ENCODE peak calls at places on chromosomes 1 and 21, in six cellular contexts. One of them, this sample, is unnamed.

GRCh38 chr1:59674605-59675004 is 140.1 kb upstream of the HOOK1 start:
- DNase-seq in hippocampal formation: peak
- DNase-seq in fibroblast of pulmonary artery: peak
- DNase-seq in HCT116: no peak
- DNase-seq in chondrocyte: no peak
- DNase-seq in pulmonary artery endothelial cell: peak
- DNase-seq in this sample: no peak

GRCh38 chr1:11535761-11536572 is 57.0 kb downstream of the DISP3 start:
- DNase-seq in hippocampal formation: no peak
- DNase-seq in fibroblast of pulmonary artery: no peak
- DNase-seq in HCT116: no peak
- DNase-seq in chondrocyte: peak
- DNase-seq in pulmonary artery endothelial cell: no peak
- DNase-seq in this sample: no peak

GRCh38 chr1:221069178-221069903 is 190.1 kb downstream of the HLX start:
- DNase-seq in hippocampal formation: no peak
- DNase-seq in fibroblast of pulmonary artery: no peak
- DNase-seq in HCT116: no peak
- DNase-seq in chondrocyte: no peak
- DNase-seq in pulmonary artery endothelial cell: no peak
- DNase-seq in this sample: no peak

GRCh38 chr1:231348442-231348841 is 10.3 kb downstream of the SPRTN start:
- DNase-seq in hippocampal formation: no peak
- DNase-seq in fibroblast of pulmonary artery: no peak
- DNase-seq in HCT116: no peak
- DNase-seq in chondrocyte: no peak
- DNase-seq in pulmonary artery endothelial cell: no peak
- DNase-seq in this sample: no peak

GRCh38 chr1:25695991-25696330 is 79.4 kb downstream of the MAN1C1 start:
- DNase-seq in hippocampal formation: no peak
- DNase-seq in fibroblast of pulmonary artery: peak
- DNase-seq in HCT116: no peak
- DNase-seq in chondrocyte: no peak
- DNase-seq in pulmonary artery endothelial cell: peak
- DNase-seq in this sample: no peak

GRCh38 chr1:94855307-94855700 is 35.1 kb downstream of the SLC44A3 start:
- DNase-seq in hippocampal formation: no peak
- DNase-seq in fibroblast of pulmonary artery: no peak
- DNase-seq in HCT116: no peak
- DNase-seq in chondrocyte: no peak
- DNase-seq in pulmonary artery endothelial cell: no peak
- DNase-seq in this sample: no peak

GRCh38 chr1:218513248-218513647 is 168.1 kb downstream of the TGFB2 start:
- DNase-seq in hippocampal formation: no peak
- DNase-seq in fibroblast of pulmonary artery: no peak
- DNase-seq in HCT116: no peak
- DNase-seq in chondrocyte: no peak
- DNase-seq in pulmonary artery endothelial cell: no peak
- DNase-seq in this sample: no peak

GRCh38 chr1:236083650-236084385 is 18.9 kb upstream of the NID1 start:
- DNase-seq in hippocampal formation: no peak
- DNase-seq in fibroblast of pulmonary artery: peak
- DNase-seq in HCT116: no peak
- DNase-seq in chondrocyte: no peak
- DNase-seq in pulmonary artery endothelial cell: no peak
- DNase-seq in this sample: no peak

GRCh38 chr1:235858784-235859183 is 7.9 kb downstream of the LYST start:
- DNase-seq in hippocampal formation: no peak
- DNase-seq in fibroblast of pulmonary artery: no peak
- DNase-seq in HCT116: no peak
- DNase-seq in chondrocyte: no peak
- DNase-seq in pulmonary artery endothelial cell: no peak
- DNase-seq in this sample: no peak

GRCh38 chr21:18760247-18760646 is 356.7 kb upstream of the TMPRSS15 start:
- DNase-seq in hippocampal formation: no peak
- DNase-seq in fibroblast of pulmonary artery: no peak
- DNase-seq in HCT116: no peak
- DNase-seq in chondrocyte: no peak
- DNase-seq in pulmonary artery endothelial cell: no peak
- DNase-seq in this sample: no peak

GRCh38 chr1:204314209-204314892 is 45.4 kb downstream of the PLEKHA6 start:
- DNase-seq in hippocampal formation: no peak
- DNase-seq in fibroblast of pulmonary artery: no peak
- DNase-seq in HCT116: no peak
- DNase-seq in chondrocyte: no peak
- DNase-seq in pulmonary artery endothelial cell: no peak
- DNase-seq in this sample: no peak

GRCh38 chr1:119782541-119783338 is 14.0 kb upstream of the HMGCS2 start:
- DNase-seq in hippocampal formation: no peak
- DNase-seq in fibroblast of pulmonary artery: no peak
- DNase-seq in HCT116: no peak
- DNase-seq in chondrocyte: no peak
- DNase-seq in pulmonary artery endothelial cell: no peak
- DNase-seq in this sample: no peak